ENCODE peak calls at places on chromosome 7, in eight cellular contexts. One of them, this sample, is unnamed.

GRCh38 chr7:43944286-43944685 is 18.1 kb downstream of the UBE2D4 start:
- DNase-seq in posterior vena cava: no peak
- DNase-seq in OCI-M1: no peak
- DNase-seq in NCI-H1105 treated with DMSO at 0.1 percent for 48 hours: no peak
- DNase-seq in posterior cingulate gyrus: no peak
- DNase-seq in AG08395: no peak
- DNase-seq in activated gamma-delta T cell treated with anti-CD3 and anti-CD28 coated beads, Interleukin-2, amount 50 U/mL, for 16 hours: no peak
- DNase-seq in stimulated activated CD4-positive, alpha-beta T cell treated with anti-CD3 and anti-CD28 coated beads, Interleukin-12 subunit alpha, Interleukin-12 subunit beta, amount 100 ng/mL, for 4 hours: no peak
- DNase-seq in this sample: no peak

GRCh38 chr7:41628926-41629325 is 74.0 kb downstream of the INHBA start:
- DNase-seq in posterior cingulate gyrus: no peak
- DNase-seq in stimulated activated CD4-positive, alpha-beta T cell treated with anti-CD3 and anti-CD28 coated beads, Interleukin-12 subunit alpha, Interleukin-12 subunit beta, amount 100 ng/mL, for 4 hours: no peak
- DNase-seq in NCI-H1105 treated with DMSO at 0.1 percent for 48 hours: no peak
- DNase-seq in OCI-M1: no peak
- DNase-seq in activated gamma-delta T cell treated with anti-CD3 and anti-CD28 coated beads, Interleukin-2, amount 50 U/mL, for 16 hours: no peak
- DNase-seq in AG08395: peak
- DNase-seq in posterior vena cava: no peak
- DNase-seq in this sample: no peak

GRCh38 chr7:148435715-148436114 is 154.9 kb upstream of the C7orf33 start:
- DNase-seq in posterior cingulate gyrus: no peak
- DNase-seq in stimulated activated CD4-positive, alpha-beta T cell treated with anti-CD3 and anti-CD28 coated beads, Interleukin-12 subunit alpha, Interleukin-12 subunit beta, amount 100 ng/mL, for 4 hours: no peak
- DNase-seq in AG08395: no peak
- DNase-seq in OCI-M1: no peak
- DNase-seq in posterior vena cava: no peak
- DNase-seq in activated gamma-delta T cell treated with anti-CD3 and anti-CD28 coated beads, Interleukin-2, amount 50 U/mL, for 16 hours: no peak
- DNase-seq in NCI-H1105 treated with DMSO at 0.1 percent for 48 hours: no peak
- DNase-seq in this sample: no peak

GRCh38 chr7:82699773-82700186 is 256.2 kb upstream of the CACNA2D1 start:
- DNase-seq in stimulated activated CD4-positive, alpha-beta T cell treated with anti-CD3 and anti-CD28 coated beads, Interleukin-12 subunit alpha, Interleukin-12 subunit beta, amount 100 ng/mL, for 4 hours: no peak
- DNase-seq in AG08395: no peak
- DNase-seq in OCI-M1: no peak
- DNase-seq in activated gamma-delta T cell treated with anti-CD3 and anti-CD28 coated beads, Interleukin-2, amount 50 U/mL, for 16 hours: no peak
- DNase-seq in posterior cingulate gyrus: no peak
- DNase-seq in NCI-H1105 treated with DMSO at 0.1 percent for 48 hours: peak
- DNase-seq in posterior vena cava: no peak
- DNase-seq in this sample: peak

GRCh38 chr7:41573881-41574280 is 129.0 kb downstream of the INHBA start:
- DNase-seq in activated gamma-delta T cell treated with anti-CD3 and anti-CD28 coated beads, Interleukin-2, amount 50 U/mL, for 16 hours: no peak
- DNase-seq in stimulated activated CD4-positive, alpha-beta T cell treated with anti-CD3 and anti-CD28 coated beads, Interleukin-12 subunit alpha, Interleukin-12 subunit beta, amount 100 ng/mL, for 4 hours: no peak
- DNase-seq in OCI-M1: no peak
- DNase-seq in AG08395: no peak
- DNase-seq in posterior cingulate gyrus: no peak
- DNase-seq in posterior vena cava: no peak
- DNase-seq in NCI-H1105 treated with DMSO at 0.1 percent for 48 hours: no peak
- DNase-seq in this sample: peak

GRCh38 chr7:120961638-120962173 is 11.1 kb downstream of the ING3 start:
- DNase-seq in AG08395: no peak
- DNase-seq in NCI-H1105 treated with DMSO at 0.1 percent for 48 hours: no peak
- DNase-seq in posterior vena cava: no peak
- DNase-seq in OCI-M1: no peak
- DNase-seq in activated gamma-delta T cell treated with anti-CD3 and anti-CD28 coated beads, Interleukin-2, amount 50 U/mL, for 16 hours: no peak
- DNase-seq in posterior cingulate gyrus: no peak
- DNase-seq in stimulated activated CD4-positive, alpha-beta T cell treated with anti-CD3 and anti-CD28 coated beads, Interleukin-12 subunit alpha, Interleukin-12 subunit beta, amount 100 ng/mL, for 4 hours: no peak
- DNase-seq in this sample: no peak

GRCh38 chr7:118148930-118149329 is 35.0 kb upstream of the LSM8 start:
- DNase-seq in posterior cingulate gyrus: no peak
- DNase-seq in posterior vena cava: no peak
- DNase-seq in activated gamma-delta T cell treated with anti-CD3 and anti-CD28 coated beads, Interleukin-2, amount 50 U/mL, for 16 hours: no peak
- DNase-seq in NCI-H1105 treated with DMSO at 0.1 percent for 48 hours: no peak
- DNase-seq in OCI-M1: peak
- DNase-seq in AG08395: no peak
- DNase-seq in stimulated activated CD4-positive, alpha-beta T cell treated with anti-CD3 and anti-CD28 coated beads, Interleukin-12 subunit alpha, Interleukin-12 subunit beta, amount 100 ng/mL, for 4 hours: no peak
- DNase-seq in this sample: no peak

GRCh38 chr7:110205899-110206298 is 885.0 kb upstream of the LRRN3 start:
- DNase-seq in OCI-M1: no peak
- DNase-seq in stimulated activated CD4-positive, alpha-beta T cell treated with anti-CD3 and anti-CD28 coated beads, Interleukin-12 subunit alpha, Interleukin-12 subunit beta, amount 100 ng/mL, for 4 hours: no peak
- DNase-seq in posterior cingulate gyrus: no peak
- DNase-seq in AG08395: no peak
- DNase-seq in activated gamma-delta T cell treated with anti-CD3 and anti-CD28 coated beads, Interleukin-2, amount 50 U/mL, for 16 hours: no peak
- DNase-seq in posterior vena cava: no peak
- DNase-seq in NCI-H1105 treated with DMSO at 0.1 percent for 48 hours: no peak
- DNase-seq in this sample: no peak

GRCh38 chr7:41696323-41696916 is 6.5 kb downstream of the INHBA start:
- DNase-seq in activated gamma-delta T cell treated with anti-CD3 and anti-CD28 coated beads, Interleukin-2, amount 50 U/mL, for 16 hours: no peak
- DNase-seq in AG08395: peak
- DNase-seq in posterior vena cava: peak
- DNase-seq in NCI-H1105 treated with DMSO at 0.1 percent for 48 hours: peak
- DNase-seq in stimulated activated CD4-positive, alpha-beta T cell treated with anti-CD3 and anti-CD28 coated beads, Interleukin-12 subunit alpha, Interleukin-12 subunit beta, amount 100 ng/mL, for 4 hours: peak
- DNase-seq in OCI-M1: peak
- DNase-seq in posterior cingulate gyrus: peak
- DNase-seq in this sample: peak

GRCh38 chr7:25347360-25347759 is 119.1 kb upstream of the NPVF start:
- DNase-seq in NCI-H1105 treated with DMSO at 0.1 percent for 48 hours: no peak
- DNase-seq in posterior cingulate gyrus: no peak
- DNase-seq in AG08395: no peak
- DNase-seq in stimulated activated CD4-positive, alpha-beta T cell treated with anti-CD3 and anti-CD28 coated beads, Interleukin-12 subunit alpha, Interleukin-12 subunit beta, amount 100 ng/mL, for 4 hours: no peak
- DNase-seq in activated gamma-delta T cell treated with anti-CD3 and anti-CD28 coated beads, Interleukin-2, amount 50 U/mL, for 16 hours: no peak
- DNase-seq in posterior vena cava: no peak
- DNase-seq in OCI-M1: no peak
- DNase-seq in this sample: no peak

GRCh38 chr7:87152897-87153641 is 816 bp downstream of the DMTF1 start:
- DNase-seq in AG08395: peak
- DNase-seq in NCI-H1105 treated with DMSO at 0.1 percent for 48 hours: peak
- DNase-seq in stimulated activated CD4-positive, alpha-beta T cell treated with anti-CD3 and anti-CD28 coated beads, Interleukin-12 subunit alpha, Interleukin-12 subunit beta, amount 100 ng/mL, for 4 hours: peak
- DNase-seq in OCI-M1: peak
- DNase-seq in posterior cingulate gyrus: peak
- DNase-seq in posterior vena cava: peak
- DNase-seq in activated gamma-delta T cell treated with anti-CD3 and anti-CD28 coated beads, Interleukin-2, amount 50 U/mL, for 16 hours: peak
- DNase-seq in this sample: no peak

GRCh38 chr7:69399038-69399800 is 199.1 kb upstream of the AUTS2 start:
- DNase-seq in AG08395: peak
- DNase-seq in activated gamma-delta T cell treated with anti-CD3 and anti-CD28 coated beads, Interleukin-2, amount 50 U/mL, for 16 hours: no peak
- DNase-seq in posterior vena cava: no peak
- DNase-seq in NCI-H1105 treated with DMSO at 0.1 percent for 48 hours: no peak
- DNase-seq in stimulated activated CD4-positive, alpha-beta T cell treated with anti-CD3 and anti-CD28 coated beads, Interleukin-12 subunit alpha, Interleukin-12 subunit beta, amount 100 ng/mL, for 4 hours: no peak
- DNase-seq in posterior cingulate gyrus: peak
- DNase-seq in OCI-M1: no peak
- DNase-seq in this sample: no peak

GRCh38 chr7:140159487-140159886 is 17.3 kb downstream of the KDM7A start:
- DNase-seq in AG08395: peak
- DNase-seq in NCI-H1105 treated with DMSO at 0.1 percent for 48 hours: no peak
- DNase-seq in posterior vena cava: no peak
- DNase-seq in stimulated activated CD4-positive, alpha-beta T cell treated with anti-CD3 and anti-CD28 coated beads, Interleukin-12 subunit alpha, Interleukin-12 subunit beta, amount 100 ng/mL, for 4 hours: no peak
- DNase-seq in posterior cingulate gyrus: no peak
- DNase-seq in activated gamma-delta T cell treated with anti-CD3 and anti-CD28 coated beads, Interleukin-2, amount 50 U/mL, for 16 hours: no peak
- DNase-seq in OCI-M1: no peak
- DNase-seq in this sample: no peak

GRCh38 chr7:10657201-10657600 is 316.5 kb upstream of the PHF14 start:
- DNase-seq in posterior vena cava: no peak
- DNase-seq in activated gamma-delta T cell treated with anti-CD3 and anti-CD28 coated beads, Interleukin-2, amount 50 U/mL, for 16 hours: no peak
- DNase-seq in NCI-H1105 treated with DMSO at 0.1 percent for 48 hours: no peak
- DNase-seq in stimulated activated CD4-positive, alpha-beta T cell treated with anti-CD3 and anti-CD28 coated beads, Interleukin-12 subunit alpha, Interleukin-12 subunit beta, amount 100 ng/mL, for 4 hours: no peak
- DNase-seq in posterior cingulate gyrus: no peak
- DNase-seq in OCI-M1: peak
- DNase-seq in AG08395: no peak
- DNase-seq in this sample: no peak

GRCh38 chr7:117875566-117875965 is 2.3 kb upstream of the CTTNBP2 start:
- DNase-seq in stimulated activated CD4-positive, alpha-beta T cell treated with anti-CD3 and anti-CD28 coated beads, Interleukin-12 subunit alpha, Interleukin-12 subunit beta, amount 100 ng/mL, for 4 hours: no peak
- DNase-seq in activated gamma-delta T cell treated with anti-CD3 and anti-CD28 coated beads, Interleukin-2, amount 50 U/mL, for 16 hours: no peak
- DNase-seq in NCI-H1105 treated with DMSO at 0.1 percent for 48 hours: no peak
- DNase-seq in posterior vena cava: no peak
- DNase-seq in OCI-M1: peak
- DNase-seq in posterior cingulate gyrus: no peak
- DNase-seq in AG08395: no peak
- DNase-seq in this sample: no peak

GRCh38 chr7:47693161-47693740 is 111.3 kb upstream of the TNS3 start:
- DNase-seq in activated gamma-delta T cell treated with anti-CD3 and anti-CD28 coated beads, Interleukin-2, amount 50 U/mL, for 16 hours: no peak
- DNase-seq in posterior vena cava: no peak
- DNase-seq in posterior cingulate gyrus: no peak
- DNase-seq in AG08395: peak
- DNase-seq in stimulated activated CD4-positive, alpha-beta T cell treated with anti-CD3 and anti-CD28 coated beads, Interleukin-12 subunit alpha, Interleukin-12 subunit beta, amount 100 ng/mL, for 4 hours: no peak
- DNase-seq in NCI-H1105 treated with DMSO at 0.1 percent for 48 hours: no peak
- DNase-seq in OCI-M1: no peak
- DNase-seq in this sample: no peak

GRCh38 chr7:22860337-22860736 is 37.7 kb upstream of the TOMM7 start:
- DNase-seq in posterior vena cava: no peak
- DNase-seq in NCI-H1105 treated with DMSO at 0.1 percent for 48 hours: no peak
- DNase-seq in OCI-M1: no peak
- DNase-seq in posterior cingulate gyrus: no peak
- DNase-seq in activated gamma-delta T cell treated with anti-CD3 and anti-CD28 coated beads, Interleukin-2, amount 50 U/mL, for 16 hours: no peak
- DNase-seq in AG08395: no peak
- DNase-seq in stimulated activated CD4-positive, alpha-beta T cell treated with anti-CD3 and anti-CD28 coated beads, Interleukin-12 subunit alpha, Interleukin-12 subunit beta, amount 100 ng/mL, for 4 hours: no peak
- DNase-seq in this sample: no peak

GRCh38 chr7:96188623-96188991 is 133.3 kb downstream of the SLC25A13 start:
- DNase-seq in NCI-H1105 treated with DMSO at 0.1 percent for 48 hours: no peak
- DNase-seq in activated gamma-delta T cell treated with anti-CD3 and anti-CD28 coated beads, Interleukin-2, amount 50 U/mL, for 16 hours: no peak
- DNase-seq in posterior vena cava: no peak
- DNase-seq in posterior cingulate gyrus: no peak
- DNase-seq in stimulated activated CD4-positive, alpha-beta T cell treated with anti-CD3 and anti-CD28 coated beads, Interleukin-12 subunit alpha, Interleukin-12 subunit beta, amount 100 ng/mL, for 4 hours: no peak
- DNase-seq in AG08395: peak
- DNase-seq in OCI-M1: no peak
- DNase-seq in this sample: no peak

GRCh38 chr7:134262322-134262721 is 54.4 kb downstream of the SLC35B4 start:
- DNase-seq in OCI-M1: no peak
- DNase-seq in posterior cingulate gyrus: no peak
- DNase-seq in activated gamma-delta T cell treated with anti-CD3 and anti-CD28 coated beads, Interleukin-2, amount 50 U/mL, for 16 hours: no peak
- DNase-seq in AG08395: no peak
- DNase-seq in NCI-H1105 treated with DMSO at 0.1 percent for 48 hours: no peak
- DNase-seq in posterior vena cava: no peak
- DNase-seq in stimulated activated CD4-positive, alpha-beta T cell treated with anti-CD3 and anti-CD28 coated beads, Interleukin-12 subunit alpha, Interleukin-12 subunit beta, amount 100 ng/mL, for 4 hours: no peak
- DNase-seq in this sample: no peak

GRCh38 chr7:63080831-63081230 is 917.8 kb upstream of the ZNF722 start:
- DNase-seq in posterior cingulate gyrus: no peak
- DNase-seq in NCI-H1105 treated with DMSO at 0.1 percent for 48 hours: no peak
- DNase-seq in AG08395: no peak
- DNase-seq in OCI-M1: no peak
- DNase-seq in activated gamma-delta T cell treated with anti-CD3 and anti-CD28 coated beads, Interleukin-2, amount 50 U/mL, for 16 hours: no peak
- DNase-seq in posterior vena cava: no peak
- DNase-seq in stimulated activated CD4-positive, alpha-beta T cell treated with anti-CD3 and anti-CD28 coated beads, Interleukin-12 subunit alpha, Interleukin-12 subunit beta, amount 100 ng/mL, for 4 hours: no peak
- DNase-seq in this sample: no peak

GRCh38 chr7:30799206-30799975 is 28.2 kb downstream of the MINDY4 start:
- DNase-seq in posterior cingulate gyrus: no peak
- DNase-seq in stimulated activated CD4-positive, alpha-beta T cell treated with anti-CD3 and anti-CD28 coated beads, Interleukin-12 subunit alpha, Interleukin-12 subunit beta, amount 100 ng/mL, for 4 hours: no peak
- DNase-seq in OCI-M1: no peak
- DNase-seq in AG08395: peak
- DNase-seq in activated gamma-delta T cell treated with anti-CD3 and anti-CD28 coated beads, Interleukin-2, amount 50 U/mL, for 16 hours: no peak
- DNase-seq in posterior vena cava: peak
- DNase-seq in NCI-H1105 treated with DMSO at 0.1 percent for 48 hours: no peak
- DNase-seq in this sample: peak

GRCh38 chr7:13988011-13988410 is 1.5 kb downstream of the ETV1 start:
- DNase-seq in NCI-H1105 treated with DMSO at 0.1 percent for 48 hours: peak
- DNase-seq in posterior vena cava: no peak
- DNase-seq in stimulated activated CD4-positive, alpha-beta T cell treated with anti-CD3 and anti-CD28 coated beads, Interleukin-12 subunit alpha, Interleukin-12 subunit beta, amount 100 ng/mL, for 4 hours: no peak
- DNase-seq in posterior cingulate gyrus: no peak
- DNase-seq in AG08395: no peak
- DNase-seq in activated gamma-delta T cell treated with anti-CD3 and anti-CD28 coated beads, Interleukin-2, amount 50 U/mL, for 16 hours: no peak
- DNase-seq in OCI-M1: peak
- DNase-seq in this sample: no peak

GRCh38 chr7:131513245-131514061 is 43.0 kb downstream of the PODXL start:
- DNase-seq in posterior vena cava: peak
- DNase-seq in OCI-M1: peak
- DNase-seq in AG08395: peak
- DNase-seq in activated gamma-delta T cell treated with anti-CD3 and anti-CD28 coated beads, Interleukin-2, amount 50 U/mL, for 16 hours: peak
- DNase-seq in posterior cingulate gyrus: peak
- DNase-seq in NCI-H1105 treated with DMSO at 0.1 percent for 48 hours: peak
- DNase-seq in stimulated activated CD4-positive, alpha-beta T cell treated with anti-CD3 and anti-CD28 coated beads, Interleukin-12 subunit alpha, Interleukin-12 subunit beta, amount 100 ng/mL, for 4 hours: peak
- DNase-seq in this sample: peak

This sample was measured in pulmonary artery endothelial cell.